ENCODE peak calls at places on chromosomes 7 and 10, in seven cellular contexts. V is GM12865; O is CD8-positive, alpha-beta T cell; K is neural progenitor cell; M is heart left ventricle; Q is Panc1; G is fibroblast of pulmonary artery. D is an unnamed sample.
A peak's percentile ranks its signal among the peaks of the same experiment; 100 is the strongest.

GRCh38 chr10:28793482-28793881 is 116.2 kb downstream of the BAMBI start:
- DNase-seq in K (no peak), O (no peak), V (no peak), Q (no peak), G (no peak), M (no peak), D (no peak)

GRCh38 chr10:497289-497688 is 192.2 kb downstream of the DIP2C start:
- DNase-seq in V (no peak), O (no peak), K (no peak), G (no peak), Q (no peak), M (no peak), D (no peak)

GRCh38 chr10:44132361-44133289 is 252.3 kb downstream of the CXCL12 start:
- DNase-seq in K (no peak), M (peak; percentile 40), V (no peak), O (no peak), Q (no peak), G (no peak), D (no peak)

GRCh38 chr7:39504963-39505362 is 61.2 kb upstream of the YAE1 start:
- DNase-seq in O (no peak), K (no peak), M (no peak), Q (no peak), G (peak; percentile 21), V (no peak), D (no peak)

GRCh38 chr7:129553861-129554530 is 51.7 kb downstream of the SMKR1 start:
- DNase-seq in K (no peak), Q (no peak), M (no peak), O (peak; percentile 40), V (peak; percentile 36), G (no peak), D (peak; percentile 29)

GRCh38 chr7:16874061-16874460 is 7.7 kb downstream of the AGR3 start:
- DNase-seq in K (no peak), G (no peak), V (no peak), O (no peak), Q (no peak), M (no peak), D (no peak)

GRCh38 chr10:101453791-101454718 is 100.1 kb downstream of the BTRC start:
- DNase-seq in G (no peak), V (no peak), Q (no peak), O (no peak), M (no peak), K (no peak), D (no peak)

GRCh38 chr10:132980426-132981172 is 38.2 kb upstream of the CFAP46 start:
- DNase-seq in K (no peak), Q (no peak), V (no peak), O (no peak), G (no peak), M (no peak), D (no peak)

GRCh38 chr10:52420656-52421055 is 106.6 kb downstream of the DKK1 start:
- DNase-seq in M (no peak), O (no peak), Q (no peak), V (no peak), K (no peak), G (peak; percentile 40), D (no peak)

GRCh38 chr10:79483948-79484347 is 28.4 kb upstream of the EIF5AL1 start:
- DNase-seq in O (no peak), M (peak; percentile 83), Q (no peak), V (no peak), G (peak; percentile 48), K (no peak), D (no peak)

GRCh38 chr10:131943021-131943814 is 38.5 kb downstream of the BNIP3 start:
- DNase-seq in K (peak; percentile 71), G (peak; percentile 24), M (no peak), O (peak; percentile 25), Q (no peak), V (no peak), D (no peak)

GRCh38 chr10:18875480-18875879 is 173.1 kb upstream of the MALRD1 start:
- DNase-seq in O (no peak), M (no peak), Q (no peak), V (no peak), G (no peak), K (no peak), D (no peak)

GRCh38 chr7:34281260-34281659 is 375.9 kb downstream of the BMPER start:
- DNase-seq in O (no peak), Q (no peak), V (no peak), G (no peak), M (no peak), K (no peak), D (no peak)

GRCh38 chr7:25073451-25073850 is 51.6 kb downstream of the CYCS start:
- DNase-seq in G (peak; percentile 11), V (no peak), M (peak; percentile 39), O (no peak), Q (no peak), K (no peak), D (no peak)

GRCh38 chr10:71321386-71321785 is 2.3 kb downstream of the SLC29A3 start:
- DNase-seq in O (no peak), G (no peak), Q (no peak), K (no peak), M (no peak), V (no peak), D (no peak)

GRCh38 chr10:71319042-71319799 is at the start of gene SLC29A3:
- DNase-seq in V (peak; percentile 93), K (peak; percentile 94), Q (no peak), M (peak; percentile 87), G (peak; percentile 78), O (peak; percentile 77), D (peak; percentile 73)

GRCh38 chr10:71320592-71320991 is 1.5 kb downstream of the SLC29A3 start:
- DNase-seq in K (no peak), Q (no peak), M (no peak), O (no peak), G (no peak), V (no peak), D (no peak)

GRCh38 chr10:71316786-71317160 is 2.3 kb upstream of the SLC29A3 start:
- DNase-seq in K (peak; percentile 22), G (no peak), V (no peak), M (no peak), O (no peak), Q (no peak), D (no peak)

DNA sequence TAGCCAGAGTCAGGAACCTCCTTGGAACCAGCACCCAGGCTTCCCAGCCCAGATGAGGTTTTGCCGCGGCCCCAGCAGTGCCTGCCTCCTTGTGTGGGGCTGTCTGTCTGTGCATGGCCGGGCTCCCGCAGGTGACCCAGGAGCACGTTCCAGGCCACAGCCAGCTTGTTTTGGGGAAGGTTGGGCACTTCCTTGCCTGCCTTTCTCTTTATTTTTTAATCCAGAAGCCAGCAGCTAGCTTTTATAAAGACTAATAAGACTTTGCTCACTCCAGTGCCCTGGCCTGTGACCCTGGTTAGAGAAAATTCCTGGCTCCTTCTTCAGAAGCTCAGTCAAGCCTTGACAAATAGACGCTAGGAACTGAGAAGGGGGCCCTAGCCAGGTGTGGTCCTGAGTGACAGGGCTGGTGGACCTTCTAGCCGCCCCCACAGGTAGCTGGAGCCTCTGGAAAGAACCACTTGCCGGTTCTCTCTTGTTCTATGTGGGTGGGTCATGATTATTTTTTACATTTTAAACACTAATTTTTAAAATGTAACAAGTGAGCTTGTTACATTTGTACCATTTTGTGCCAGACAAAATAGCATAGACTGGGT is 837 bp downstream of the SLC29A3 start:
- DNase-seq in Q (no peak), G (no peak), M (no peak), K (peak; percentile 26), O (no peak), V (no peak), D (no peak)
- TF ChIP-seq CTCF in Q (peak; percentile 10), G (no peak), M (no peak), K (no peak), O (no peak), V (no peak), D (no peak)

GRCh38 chr7:95917622-95918021 is 145.3 kb downstream of the DYNC1I1 start:
- DNase-seq in M (no peak), K (no peak), O (no peak), G (no peak), Q (no peak), V (no peak), D (no peak)

GRCh38 chr7:95921543-95921942 is 149.2 kb downstream of the DYNC1I1 start:
- DNase-seq in V (no peak), K (no peak), M (no peak), Q (peak; percentile 15), G (no peak), O (no peak), D (no peak)

GRCh38 chr7:95922191-95922590 is 149.8 kb downstream of the DYNC1I1 start:
- DNase-seq in K (no peak), O (no peak), V (no peak), M (no peak), Q (no peak), G (no peak), D (no peak)

GRCh38 chr7:95916573-95917371 is 144.4 kb downstream of the DYNC1I1 start:
- DNase-seq in O (peak; percentile 77), M (peak; percentile 70), K (peak; percentile 86), Q (peak; percentile 46), V (peak; percentile 75), G (peak; percentile 77), D (peak; percentile 60)

GRCh38 chr7:95919574-95919973 is 147.2 kb downstream of the DYNC1I1 start:
- DNase-seq in K (no peak), Q (no peak), G (no peak), V (no peak), O (no peak), M (no peak), D (no peak)
- TF ChIP-seq CTCF in K (peak; percentile 28), Q (no peak), G (peak; percentile 18), V (no peak), O (no peak), M (peak; percentile 12), D (no peak)

DNA sequence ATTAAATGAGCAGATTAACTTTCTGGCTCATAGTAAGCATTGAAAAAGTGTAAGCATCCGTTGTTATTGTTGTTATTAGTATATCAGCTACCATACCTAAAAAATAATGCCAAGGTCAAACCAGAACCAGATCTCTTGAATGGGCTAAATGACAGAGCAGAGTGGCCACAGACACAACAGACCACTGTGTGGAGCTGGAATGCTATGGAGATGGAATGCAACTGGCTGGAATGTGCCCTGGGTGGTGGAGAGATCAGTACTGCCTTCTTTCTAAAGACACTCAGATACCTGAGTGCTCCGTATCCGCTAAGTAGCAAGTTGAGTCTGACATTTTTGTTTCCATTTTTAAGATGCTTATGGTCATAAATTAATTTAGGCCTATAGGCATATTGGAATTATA is 20.5 kb upstream of the DNAJB12 start:
- DNase-seq in Q (no peak), V (no peak), G (peak; percentile 17), M (no peak), K (peak; percentile 50), O (no peak), D (no peak)
- TF ChIP-seq CTCF in Q (no peak), V (no peak), G (no peak), M (no peak), K (no peak), O (no peak), D (no peak)

GRCh38 chr7:32428546-32428945 is 61.6 kb downstream of the LSM5 start:
- DNase-seq in K (no peak), Q (no peak), V (no peak), O (no peak), M (no peak), G (no peak), D (no peak)

DNA sequence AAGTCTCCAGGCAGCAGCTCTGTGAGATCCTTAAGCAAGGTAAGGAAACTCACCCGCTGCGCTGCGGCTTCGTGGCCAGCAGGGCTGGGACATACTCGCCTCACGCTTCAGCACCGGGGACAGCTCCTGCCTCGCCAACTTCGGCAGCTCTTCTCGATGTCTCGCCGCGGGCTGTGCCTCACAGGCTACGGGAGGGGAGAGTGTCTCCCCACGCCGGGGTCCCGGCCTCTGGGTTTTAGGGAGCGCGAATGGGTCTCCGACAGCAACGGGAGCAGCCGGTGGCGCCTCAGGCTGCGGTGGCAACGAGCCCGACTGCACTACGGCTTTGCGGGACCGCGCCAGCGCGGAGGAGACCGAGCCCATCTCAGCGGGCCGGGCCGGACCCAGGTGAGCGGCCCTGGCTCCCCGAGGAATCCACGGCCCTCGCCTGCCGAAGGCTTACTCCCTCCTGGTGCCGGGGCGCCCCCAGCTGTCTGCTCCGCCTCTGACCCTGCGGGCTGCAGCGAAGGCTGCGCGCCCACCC is 62.4 kb downstream of the LSM5 start:
- DNase-seq in O (peak; percentile 59), V (peak; percentile 72), K (peak; percentile 98), M (peak; percentile 83), G (peak; percentile 88), Q (no peak), D (peak; percentile 50)
- TF ChIP-seq CTCF in O (no peak), V (peak; percentile 21), K (peak; percentile 52), M (peak; percentile 36), G (peak; percentile 61), Q (peak; percentile 15), D (no peak)

D was measured in natural killer cell.